ENCODE peak calls at places on chromosome 14, in four cellular contexts. One of them, this sample, is unnamed.

GRCh38 chr14:90641111-90642010 is 174.9 kb downstream of the TTC7B start:
- DNase-seq in T1000: no peak
- DNase-seq in NCI-H1092 treated with DMSO at 0.1 percent for 48 hours: no peak
- DNase-seq in A549: no peak
- DNase-seq in this sample: no peak

GRCh38 chr14:92783813-92784431 is 10.2 kb upstream of the GOLGA5 start:
- DNase-seq in T1000: no peak
- DNase-seq in NCI-H1092 treated with DMSO at 0.1 percent for 48 hours: peak
- DNase-seq in A549: peak
- DNase-seq in this sample: peak

GRCh38 chr14:105632010-105632409 is 105.6 kb downstream of the TMEM121 start:
- DNase-seq in T1000: no peak
- DNase-seq in NCI-H1092 treated with DMSO at 0.1 percent for 48 hours: no peak
- DNase-seq in A549: no peak
- DNase-seq in this sample: no peak

GRCh38 chr14:59347511-59347900 is 117.7 kb downstream of the GPR135 start:
- DNase-seq in T1000: no peak
- DNase-seq in NCI-H1092 treated with DMSO at 0.1 percent for 48 hours: no peak
- DNase-seq in A549: no peak
- DNase-seq in this sample: no peak

GRCh38 chr14:95500772-95501401 is 15.6 kb downstream of the SYNE3 start:
- DNase-seq in T1000: peak
- DNase-seq in NCI-H1092 treated with DMSO at 0.1 percent for 48 hours: no peak
- DNase-seq in A549: peak
- DNase-seq in this sample: no peak

GRCh38 chr14:100879194-100879593 is 24.3 kb downstream of the RTL1 start:
- DNase-seq in T1000: no peak
- DNase-seq in NCI-H1092 treated with DMSO at 0.1 percent for 48 hours: no peak
- DNase-seq in A549: no peak
- DNase-seq in this sample: no peak

GRCh38 chr14:58598028-58598850 is 39.5 kb upstream of the DACT1 start:
- DNase-seq in T1000: no peak
- DNase-seq in NCI-H1092 treated with DMSO at 0.1 percent for 48 hours: no peak
- DNase-seq in A549: no peak
- DNase-seq in this sample: no peak

GRCh38 chr14:93027810-93028723 is 87.7 kb downstream of the ITPK1 start:
- DNase-seq in T1000: no peak
- DNase-seq in NCI-H1092 treated with DMSO at 0.1 percent for 48 hours: no peak
- DNase-seq in A549: no peak
- DNase-seq in this sample: no peak

GRCh38 chr14:100591453-100592371 is 4.5 kb upstream of the BEGAIN start:
- DNase-seq in T1000: no peak
- DNase-seq in NCI-H1092 treated with DMSO at 0.1 percent for 48 hours: no peak
- DNase-seq in A549: no peak
- DNase-seq in this sample: no peak

GRCh38 chr14:67554341-67554740 is 21.3 kb downstream of the PLEKHH1 start:
- DNase-seq in T1000: no peak
- DNase-seq in NCI-H1092 treated with DMSO at 0.1 percent for 48 hours: no peak
- DNase-seq in A549: no peak
- DNase-seq in this sample: no peak

GRCh38 chr14:20628063-20628854 is 13.2 kb downstream of the OR6S1 start:
- DNase-seq in T1000: no peak
- DNase-seq in NCI-H1092 treated with DMSO at 0.1 percent for 48 hours: no peak
- DNase-seq in A549: no peak
- DNase-seq in this sample: no peak

GRCh38 chr14:58061581-58061980 is 90.4 kb downstream of the ARMH4 start:
- DNase-seq in T1000: no peak
- DNase-seq in NCI-H1092 treated with DMSO at 0.1 percent for 48 hours: no peak
- DNase-seq in A549: no peak
- DNase-seq in this sample: no peak

GRCh38 chr14:105250986-105251385 is 2.7 kb downstream of the BTBD6 start:
- DNase-seq in T1000: no peak
- DNase-seq in NCI-H1092 treated with DMSO at 0.1 percent for 48 hours: no peak
- DNase-seq in A549: no peak
- DNase-seq in this sample: no peak

GRCh38 chr14:101823511-101824120 is 62.1 kb downstream of the PPP2R5C start:
- DNase-seq in T1000: no peak
- DNase-seq in NCI-H1092 treated with DMSO at 0.1 percent for 48 hours: no peak
- DNase-seq in A549: no peak
- DNase-seq in this sample: no peak

GRCh38 chr14:94545131-94545841 is 16.0 kb upstream of the SERPINA4 start:
- DNase-seq in T1000: no peak
- DNase-seq in NCI-H1092 treated with DMSO at 0.1 percent for 48 hours: no peak
- DNase-seq in A549: no peak
- DNase-seq in this sample: no peak

GRCh38 chr14:77071938-77072388 is 26.1 kb upstream of the CIPC start:
- DNase-seq in T1000: no peak
- DNase-seq in NCI-H1092 treated with DMSO at 0.1 percent for 48 hours: no peak
- DNase-seq in A549: no peak
- DNase-seq in this sample: no peak

GRCh38 chr14:53149656-53150319 is 3.3 kb downstream of the DDHD1 start:
- DNase-seq in T1000: no peak
- DNase-seq in NCI-H1092 treated with DMSO at 0.1 percent for 48 hours: no peak
- DNase-seq in A549: no peak
- DNase-seq in this sample: no peak

GRCh38 chr14:93720981-93721483 is 67.3 kb downstream of the PRIMA1 start:
- DNase-seq in T1000: no peak
- DNase-seq in NCI-H1092 treated with DMSO at 0.1 percent for 48 hours: no peak
- DNase-seq in A549: no peak
- DNase-seq in this sample: no peak

GRCh38 chr14:33938131-33938949 is 12.5 kb downstream of the EGLN3 start:
- DNase-seq in T1000: no peak
- DNase-seq in NCI-H1092 treated with DMSO at 0.1 percent for 48 hours: peak
- DNase-seq in A549: peak
- DNase-seq in this sample: peak

GRCh38 chr14:78127233-78127632 is 42.9 kb upstream of the NRXN3 start:
- DNase-seq in T1000: no peak
- DNase-seq in NCI-H1092 treated with DMSO at 0.1 percent for 48 hours: no peak
- DNase-seq in A549: no peak
- DNase-seq in this sample: no peak

GRCh38 chr14:61555056-61555838 is 140.1 kb upstream of the HIF1A start:
- DNase-seq in T1000: no peak
- DNase-seq in NCI-H1092 treated with DMSO at 0.1 percent for 48 hours: no peak
- DNase-seq in A549: no peak
- DNase-seq in this sample: no peak

GRCh38 chr14:76564471-76565119 is 188.7 kb downstream of the ESRRB start:
- DNase-seq in T1000: no peak
- DNase-seq in NCI-H1092 treated with DMSO at 0.1 percent for 48 hours: no peak
- DNase-seq in A549: peak
- DNase-seq in this sample: no peak

GRCh38 chr14:65224799-65225198 is 122.5 kb upstream of the MAX start:
- DNase-seq in T1000: no peak
- DNase-seq in NCI-H1092 treated with DMSO at 0.1 percent for 48 hours: peak
- DNase-seq in A549: no peak
- DNase-seq in this sample: peak

GRCh38 chr14:69043598-69044267 is 64.6 kb upstream of the ACTN1 start:
- DNase-seq in T1000: no peak
- DNase-seq in NCI-H1092 treated with DMSO at 0.1 percent for 48 hours: no peak
- DNase-seq in A549: no peak
- DNase-seq in this sample: no peak

This sample was measured in D341Med.